ENCODE peak calls at places on chromosomes 6 and 20, in five cellular contexts. One of them, this sample, is unnamed.

GRCh38 chr20:47784599-47785320 is 521 bp downstream of the SULF2 start:
- DNase-seq in cerebellar nuclear complex: no peak
- DNase-seq in HuH-7.5: peak; percentile 91
- DNase-seq in iPS-NIHi11: peak; percentile 65
- DNase-seq in heart right ventricle: peak; percentile 37
- DNase-seq in this sample: no peak

GRCh38 chr20:60040471-60041162 is 82.4 kb downstream of the CDH26 start:
- DNase-seq in HuH-7.5: no peak
- DNase-seq in iPS-NIHi11: no peak
- DNase-seq in heart right ventricle: no peak
- DNase-seq in cerebellar nuclear complex: no peak
- DNase-seq in this sample: no peak

GRCh38 chr6:141562181-141562800 is 570.4 kb upstream of the GJE1 start:
- DNase-seq in HuH-7.5: no peak
- DNase-seq in iPS-NIHi11: peak; percentile 30
- DNase-seq in heart right ventricle: peak; percentile 23
- DNase-seq in cerebellar nuclear complex: no peak
- DNase-seq in this sample: peak; percentile 61

GRCh38 chr6:142953373-142954273 is 8.6 kb upstream of the HIVEP2 start:
- DNase-seq in cerebellar nuclear complex: no peak
- DNase-seq in heart right ventricle: no peak
- DNase-seq in iPS-NIHi11: no peak
- DNase-seq in HuH-7.5: no peak
- DNase-seq in this sample: no peak

GRCh38 chr6:17525637-17526036 is 74.5 kb upstream of the FAM8A1 start:
- DNase-seq in iPS-NIHi11: no peak
- DNase-seq in cerebellar nuclear complex: no peak
- DNase-seq in HuH-7.5: no peak
- DNase-seq in heart right ventricle: no peak
- DNase-seq in this sample: no peak

GRCh38 chr6:7421066-7421465 is 31.5 kb downstream of the RIOK1 start:
- DNase-seq in iPS-NIHi11: peak; percentile 25
- DNase-seq in heart right ventricle: no peak
- DNase-seq in cerebellar nuclear complex: no peak
- DNase-seq in HuH-7.5: no peak
- DNase-seq in this sample: no peak

GRCh38 chr6:166341915-166342292 is 441 bp downstream of the SFT2D1 start:
- DNase-seq in HuH-7.5: peak; percentile 16
- DNase-seq in heart right ventricle: no peak
- DNase-seq in iPS-NIHi11: no peak
- DNase-seq in cerebellar nuclear complex: no peak
- DNase-seq in this sample: no peak

GRCh38 chr6:43932259-43932900 is 162.4 kb downstream of the VEGFA start:
- DNase-seq in HuH-7.5: no peak
- DNase-seq in iPS-NIHi11: no peak
- DNase-seq in heart right ventricle: no peak
- DNase-seq in cerebellar nuclear complex: no peak
- DNase-seq in this sample: no peak

GRCh38 chr20:58795923-58796245 is 54.8 kb downstream of the GNAS-AS1 start:
- DNase-seq in HuH-7.5: no peak
- DNase-seq in cerebellar nuclear complex: no peak
- DNase-seq in iPS-NIHi11: no peak
- DNase-seq in heart right ventricle: no peak
- DNase-seq in this sample: no peak

GRCh38 chr6:148924226-148924989 is 177.6 kb downstream of the UST start:
- DNase-seq in heart right ventricle: no peak
- DNase-seq in iPS-NIHi11: peak; percentile 32
- DNase-seq in cerebellar nuclear complex: no peak
- DNase-seq in HuH-7.5: no peak
- DNase-seq in this sample: no peak

GRCh38 chr6:160041608-160042007 is 72.7 kb downstream of the IGF2R start:
- DNase-seq in cerebellar nuclear complex: peak; percentile 54
- DNase-seq in heart right ventricle: peak; percentile 63
- DNase-seq in iPS-NIHi11: no peak
- DNase-seq in HuH-7.5: no peak
- DNase-seq in this sample: no peak

GRCh38 chr20:57180385-57180784 is 86.1 kb downstream of the BMP7 start:
- DNase-seq in cerebellar nuclear complex: no peak
- DNase-seq in heart right ventricle: no peak
- DNase-seq in HuH-7.5: no peak
- DNase-seq in iPS-NIHi11: no peak
- DNase-seq in this sample: no peak

GRCh38 chr20:32514760-32515159 is 70.4 kb downstream of the NOL4L start:
- DNase-seq in cerebellar nuclear complex: no peak
- DNase-seq in HuH-7.5: no peak
- DNase-seq in iPS-NIHi11: no peak
- DNase-seq in heart right ventricle: no peak
- DNase-seq in this sample: no peak

GRCh38 chr20:48159156-48159971 is 374.1 kb upstream of the SULF2 start:
- DNase-seq in HuH-7.5: no peak
- DNase-seq in heart right ventricle: no peak
- DNase-seq in cerebellar nuclear complex: no peak
- DNase-seq in iPS-NIHi11: no peak
- DNase-seq in this sample: no peak

GRCh38 chr6:35954335-35954734 is 33.4 kb upstream of the SRPK1 start:
- DNase-seq in iPS-NIHi11: no peak
- DNase-seq in cerebellar nuclear complex: no peak
- DNase-seq in heart right ventricle: no peak
- DNase-seq in HuH-7.5: no peak
- DNase-seq in this sample: no peak

This sample was measured in Right ventricle myocardium inferior.